ENCODE peak calls at places on chromosomes 16 and 17, in ten cellular contexts. D, T, L, P, G, E, Z, F, Q and S are unnamed samples.

GRCh38 chr16:55968221-55968620 is 93.0 kb upstream of the CES5A start:
- DNase-seq in T (no peak), G (no peak), D (no peak), E (no peak), F (no peak), Q (no peak), Z (no peak), L (no peak), P (no peak), S (no peak)

GRCh38 chr16:4679156-4679853 is 14.1 kb upstream of the NUDT16L1 start:
- DNase-seq in F (no peak), G (no peak), L (peak; percentile 85), E (no peak), Z (peak; percentile 89), D (no peak), P (peak; percentile 75), Q (no peak), T (no peak), S (no peak)

GRCh38 chr17:55458977-55459376 is 37.3 kb upstream of the MMD start:
- DNase-seq in E (no peak), Q (peak; percentile 87), P (no peak), F (no peak), T (no peak), Z (no peak), D (no peak), L (no peak), G (no peak), S (no peak)

GRCh38 chr16:4572715-4573114 is 16.6 kb downstream of the C16orf96 start:
- DNase-seq in F (no peak), G (no peak), D (no peak), T (no peak), Q (peak; percentile 16), Z (no peak), E (no peak), P (no peak), L (no peak), S (no peak)

GRCh38 chr17:17511971-17512858 is 16.0 kb upstream of the RASD1 start:
- DNase-seq in L (peak; percentile 43), Z (no peak), F (no peak), E (peak; percentile 50), Q (peak; percentile 95), P (no peak), D (no peak), G (no peak), T (no peak), S (no peak)

GRCh38 chr16:71681360-71681759 is 43.1 kb downstream of the PHLPP2 start:
- DNase-seq in Q (no peak), Z (peak; percentile 60), D (no peak), T (no peak), P (no peak), F (no peak), G (no peak), L (no peak), E (no peak), S (no peak)

GRCh38 chr17:35757243-35757642 is 3.4 kb upstream of the C17orf50 start:
- DNase-seq in Q (no peak), Z (no peak), D (no peak), F (no peak), P (no peak), E (no peak), T (no peak), G (no peak), L (no peak), S (no peak)

GRCh38 chr17:682150-682549 is 32.5 kb downstream of the VPS53 start:
- DNase-seq in P (no peak), F (no peak), T (no peak), L (no peak), Z (no peak), E (no peak), D (no peak), Q (no peak), G (no peak), S (no peak)

GRCh38 chr17:7023576-7024401 is 939 bp downstream of the BCL6B start:
- DNase-seq in E (peak; percentile 94), Q (peak; percentile 83), F (peak; percentile 96), D (peak; percentile 84), G (peak; percentile 99), Z (peak; percentile 96), L (peak; percentile 97), P (peak; percentile 61), T (peak; percentile 86), S (peak; percentile 52)

GRCh38 chr17:8832711-8833352 is 33.7 kb upstream of the MFSD6L start:
- DNase-seq in D (no peak), P (peak; percentile 46), Q (peak; percentile 23), T (no peak), Z (no peak), E (no peak), G (peak; percentile 76), F (peak; percentile 5), L (no peak), S (no peak)

GRCh38 chr16:84267380-84267779 is 27.3 kb upstream of the WFDC1 start:
- DNase-seq in Q (no peak), T (no peak), D (no peak), Z (no peak), E (no peak), F (no peak), L (no peak), G (no peak), P (no peak), S (no peak)

GRCh38 chr16:84268231-84268630 is 26.4 kb upstream of the WFDC1 start:
- DNase-seq in E (no peak), Z (no peak), D (no peak), G (peak; percentile 33), F (no peak), L (no peak), Q (no peak), P (no peak), T (no peak), S (no peak)

GRCh38 chr16:84262939-84263338 is 23.1 kb upstream of the KCNG4 start:
- DNase-seq in E (no peak), Z (no peak), D (no peak), Q (no peak), G (no peak), T (no peak), F (no peak), P (no peak), L (no peak), S (no peak)

GRCh38 chr16:84268661-84269060 is 26.0 kb upstream of the WFDC1 start:
- DNase-seq in T (no peak), G (no peak), E (no peak), P (no peak), Q (no peak), D (no peak), L (no peak), F (no peak), Z (no peak), S (no peak)

DNA sequence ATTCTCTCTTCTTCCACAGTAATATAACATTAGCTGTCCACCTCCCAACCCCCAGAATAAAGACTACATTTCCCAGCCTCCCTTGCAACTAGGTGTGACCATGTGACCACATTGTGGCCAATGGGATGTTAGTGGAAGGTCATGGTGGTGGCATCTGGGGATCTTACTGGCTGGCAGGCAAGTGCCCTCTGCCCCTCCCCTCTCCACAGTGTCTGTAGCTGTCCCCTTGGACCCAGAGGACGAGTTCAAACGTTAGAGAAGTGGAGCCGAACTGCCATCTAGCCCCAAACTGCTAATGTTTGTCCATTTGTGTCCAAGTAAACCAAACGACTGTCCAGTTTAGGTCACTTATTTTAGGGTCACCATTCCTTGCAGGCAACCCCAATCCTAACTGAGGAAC is 26.6 kb upstream of the KCNG4 start:
- DNase-seq in Q (peak; percentile 62), T (peak; percentile 75), L (no peak), E (peak; percentile 49), P (peak; percentile 89), D (no peak), Z (peak; percentile 91), F (no peak), G (peak; percentile 94), S (peak; percentile 72)
- H3K4me1 ChIP-seq in Q (no peaks in the 10 kb centered on the region), T (peaks cover 2% of the 10 kb centered on the region), L (no peaks in the 10 kb centered on the region), E (no peaks in the 10 kb centered on the region), P (peaks cover 8% of the 10 kb centered on the region), D (no peaks in the 10 kb centered on the region), Z (no peaks in the 10 kb centered on the region), F (no peaks in the 10 kb centered on the region), G (peaks cover 2% of the 10 kb centered on the region), S (no peaks in the 10 kb centered on the region)

DNA sequence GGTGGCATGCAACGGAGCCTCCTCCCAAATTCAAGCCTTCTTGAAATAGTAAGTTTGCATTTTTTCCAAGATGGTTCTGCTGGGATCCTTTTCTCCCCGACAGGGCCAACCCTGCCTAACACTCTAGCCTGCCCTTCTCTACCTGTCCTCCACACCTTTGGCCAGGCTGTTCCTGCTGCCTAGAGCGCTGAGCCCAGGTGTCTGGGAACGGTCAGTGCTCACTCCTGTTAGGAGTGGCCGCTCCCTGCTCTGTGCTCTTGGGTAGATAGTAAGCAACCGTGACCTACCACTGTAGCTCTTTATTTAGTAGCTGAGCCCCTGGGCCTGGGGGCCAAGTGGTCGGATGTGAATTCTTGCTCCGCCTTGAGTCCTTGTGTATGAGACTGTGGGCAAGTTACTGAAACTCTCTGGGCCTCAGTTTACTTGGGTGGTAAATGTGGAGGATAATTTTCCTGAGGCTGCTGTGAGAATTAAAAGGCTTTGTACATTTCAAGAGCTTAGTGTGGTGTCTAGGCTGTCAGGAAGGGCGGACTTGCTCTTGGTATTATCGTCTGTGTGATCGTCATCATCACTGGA is 44.0 kb upstream of the GSE1 start:
- DNase-seq in Z (peak; percentile 55), F (no peak), D (no peak), Q (no peak), L (no peak), G (no peak), E (no peak), T (no peak), P (no peak), S (no peak)
- H3K4me3 ChIP-seq in Z (no peak overlapping the region), F (peak overlapping the region; percentile 48), D (no peak overlapping the region), Q (no peak overlapping the region), L (peak overlapping the region; percentile 10), G (no peak overlapping the region), E (no peak overlapping the region), T (no peak overlapping the region), P (no peak overlapping the region), S (no peak overlapping the region)

DNA sequence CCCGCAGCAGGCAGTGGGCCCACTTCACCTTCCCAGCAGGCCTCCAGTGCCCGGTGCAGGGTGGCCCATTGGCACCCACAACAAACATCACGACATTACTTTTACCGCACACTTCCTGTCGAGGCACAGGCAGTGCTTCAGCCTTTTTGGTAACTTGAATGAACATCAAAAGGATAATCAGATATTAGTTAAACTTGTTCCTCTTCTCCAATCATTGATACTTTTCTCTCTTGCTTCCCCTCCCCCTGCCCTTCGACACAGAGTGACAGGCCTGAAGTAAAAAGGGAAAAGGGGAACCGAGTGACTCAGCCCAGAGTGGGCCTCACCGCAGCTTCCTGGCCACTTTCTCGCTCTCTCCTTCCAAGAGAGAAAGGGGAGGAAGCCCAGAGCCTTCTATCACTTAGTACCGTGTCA is 507.0 kb downstream of the MAF start:
- DNase-seq in Z (peak; percentile 2), F (peak; percentile 2), E (peak; percentile 66), T (no peak), P (no peak), Q (no peak), G (no peak), L (no peak), D (no peak), S (no peak)
- H3K36me3 ChIP-seq in Z (no peaks in the 10 kb centered on the region), F (no peaks in the 10 kb centered on the region), E (no peaks in the 10 kb centered on the region), T (no peaks in the 10 kb centered on the region), P (no peaks in the 10 kb centered on the region), Q (no peaks in the 10 kb centered on the region), G (no peaks in the 10 kb centered on the region), L (no peaks in the 10 kb centered on the region), D (no peaks in the 10 kb centered on the region), S (no peaks in the 10 kb centered on the region)

DNA sequence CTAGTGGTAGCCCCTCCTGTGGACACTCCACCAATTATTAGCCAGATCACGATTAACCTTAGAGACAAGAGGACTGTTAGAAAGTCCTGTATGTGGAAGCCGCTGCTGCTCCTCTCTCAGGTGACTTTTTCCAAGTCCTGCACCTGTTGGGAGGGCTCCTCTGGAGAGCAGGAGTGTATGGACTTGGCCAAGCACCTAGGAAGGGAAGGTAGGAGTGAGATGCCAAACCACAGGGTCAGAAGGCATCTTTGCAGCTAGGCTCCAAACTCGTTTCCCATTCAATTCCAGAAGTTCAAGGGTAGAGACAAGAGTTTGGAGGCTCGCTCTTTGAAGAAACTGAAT is 50.8 kb downstream of the LDHD start:
- DNase-seq in T (no peak), L (no peak), D (no peak), Z (no peak), E (no peak), Q (no peak), F (no peak), G (no peak), P (no peak), S (no peak)
- H3K4me1 ChIP-seq in T (peaks cover 5% of the 10 kb centered on the region), L (peaks cover 37% of the 10 kb centered on the region), D (peaks cover 26% of the 10 kb centered on the region), Z (peaks cover 3% of the 10 kb centered on the region), E (no peaks in the 10 kb centered on the region), Q (no peaks in the 10 kb centered on the region), F (peaks cover 22% of the 10 kb centered on the region), G (peaks cover 2% of the 10 kb centered on the region), P (peaks cover 11% of the 10 kb centered on the region), S (peaks cover 25% of the 10 kb centered on the region)